ENCODE peak calls at places on chromosomes 5 and 9, in five cellular contexts. C is foreskin keratinocyte; M is substantia nigra; E is aorta; U is effector memory CD4-positive, alpha-beta T cell. Q is an unnamed sample.

GRCh38 chr5:179694561-179694960 is 4.2 kb upstream of the CANX start:
- DNase-seq in U (no peak), E (no peak), M (no peak), C (no peak), Q (no peak)

GRCh38 chr5:116751684-116752083 is 177.1 kb upstream of the SEMA6A start:
- DNase-seq in C (no peak), M (no peak), E (no peak), U (no peak), Q (no peak)

GRCh38 chr5:155689403-155689802 is 637.6 kb upstream of the SGCD start:
- DNase-seq in U (no peak), M (no peak), C (no peak), E (no peak), Q (no peak)

GRCh38 chr5:32837211-32837610 is 126.1 kb downstream of the NPR3 start:
- DNase-seq in C (no peak), E (no peak), M (no peak), U (no peak), Q (no peak)

GRCh38 chr9:71446081-71446480 is 322.2 kb downstream of the CEMIP2 start:
- DNase-seq in E (no peak), M (no peak), U (no peak), C (no peak), Q (no peak)

GRCh38 chr9:137721479-137721878 is 102.7 kb downstream of the EHMT1 start:
- DNase-seq in C (no peak), U (no peak), E (no peak), M (no peak), Q (no peak)

GRCh38 chr9:89153618-89154017 is 25.0 kb downstream of the SHC3 start:
- DNase-seq in E (no peak), C (peak), U (no peak), M (no peak), Q (no peak)

GRCh38 chr9:133107961-133108793 is 12.9 kb downstream of the RALGDS start:
- DNase-seq in E (peak), M (no peak), U (no peak), C (no peak), Q (no peak)

GRCh38 chr5:139369181-139369580 is 13.9 kb downstream of the SLC23A1 start:
- DNase-seq in M (no peak), C (no peak), E (no peak), U (no peak), Q (no peak)

GRCh38 chr9:135703726-135704125 is 1.7 kb downstream of the KCNT1 start:
- DNase-seq in M (no peak), U (no peak), E (no peak), C (no peak), Q (no peak)

GRCh38 chr9:108180511-108180910 is 675.3 kb downstream of the ACTL7B start:
- DNase-seq in C (no peak), E (no peak), U (no peak), M (no peak), Q (no peak)

GRCh38 chr5:160432188-160432587 is 10.5 kb downstream of the PTTG1 start:
- DNase-seq in E (no peak), C (no peak), U (no peak), M (no peak), Q (no peak)

GRCh38 chr9:123823194-123823947 is 106.6 kb downstream of the DENND1A start:
- DNase-seq in E (no peak), C (no peak), U (no peak), M (no peak), Q (no peak)

GRCh38 chr9:35904966-35905781 is 828 bp upstream of the HRCT1 start:
- DNase-seq in U (no peak), C (no peak), M (no peak), E (no peak), Q (no peak)

GRCh38 chr5:141992349-141992963 is 20.4 kb downstream of the GNPDA1 start:
- DNase-seq in M (no peak), C (no peak), U (peak), E (peak), Q (no peak)

GRCh38 chr5:67166460-67166871 is 30.1 kb downstream of the CD180 start:
- DNase-seq in M (peak), E (peak), U (peak), C (no peak), Q (peak)

GRCh38 chr5:79512692-79513518 is 1.0 kb downstream of the HOMER1 start:
- DNase-seq in C (peak), U (no peak), E (no peak), M (no peak), Q (no peak)

GRCh38 chr5:156920861-156921431 is 42.1 kb downstream of the TIMD4 start:
- DNase-seq in E (no peak), M (no peak), U (no peak), C (no peak), Q (no peak)

GRCh38 chr5:137217599-137218200 is 281.4 kb downstream of the SPOCK1 start:
- DNase-seq in M (no peak), U (no peak), E (no peak), C (peak), Q (no peak)

GRCh38 chr5:128487041-128487440 is 51.0 kb downstream of the FBN2 start:
- DNase-seq in C (no peak), E (no peak), M (no peak), U (no peak), Q (no peak)

GRCh38 chr9:120574473-120574872 is 5.5 kb downstream of the CDK5RAP2 start:
- DNase-seq in M (no peak), U (no peak), E (no peak), C (no peak), Q (no peak)

GRCh38 chr5:68114641-68115040 is 100.9 kb upstream of the PIK3R1 start:
- DNase-seq in U (no peak), M (no peak), E (no peak), C (peak), Q (no peak)

GRCh38 chr5:115634343-115635132 is 8.7 kb upstream of the TMED7 start:
- DNase-seq in U (peak), C (peak), E (peak), M (peak), Q (peak)

GRCh38 chr9:122519376-122519775 is 435 bp downstream of the OR1J4 start:
- DNase-seq in C (no peak), U (no peak), M (no peak), E (no peak), Q (no peak)

GRCh38 chr9:98958271-98958989 is 14.7 kb downstream of the COL15A1 start:
- DNase-seq in C (no peak), U (no peak), M (no peak), E (no peak), Q (no peak)
- H3K27ac ChIP-seq in C (no peak), U (no peak), M (no peak), E (peak), Q (peak)

GRCh38 chr5:40089269-40089668 is 590.4 kb upstream of the PTGER4 start:
- DNase-seq in U (no peak), E (no peak), M (no peak), C (peak), Q (no peak)

GRCh38 chr5:40093550-40093949 is 586.2 kb upstream of the PTGER4 start:
- DNase-seq in U (no peak), M (no peak), E (no peak), C (peak), Q (no peak)
- H3K27ac ChIP-seq in U (no peak), M (no peak), E (no peak), C (no peak), Q (no peak)

GRCh38 chr5:125052601-125053000 is 306.2 kb upstream of the ZNF608 start:
- DNase-seq in M (no peak), E (no peak), C (no peak), U (no peak), Q (no peak)

GRCh38 chr5:125056641-125057345 is 310.4 kb upstream of the ZNF608 start:
- DNase-seq in C (peak), M (no peak), U (no peak), E (no peak), Q (no peak)

GRCh38 chr5:125053179-125053578 is 306.7 kb upstream of the ZNF608 start:
- DNase-seq in C (no peak), E (no peak), U (no peak), M (no peak), Q (no peak)

GRCh38 chr5:125050926-125051325 is 304.5 kb upstream of the ZNF608 start:
- DNase-seq in C (no peak), M (no peak), E (no peak), U (no peak), Q (no peak)

DNA sequence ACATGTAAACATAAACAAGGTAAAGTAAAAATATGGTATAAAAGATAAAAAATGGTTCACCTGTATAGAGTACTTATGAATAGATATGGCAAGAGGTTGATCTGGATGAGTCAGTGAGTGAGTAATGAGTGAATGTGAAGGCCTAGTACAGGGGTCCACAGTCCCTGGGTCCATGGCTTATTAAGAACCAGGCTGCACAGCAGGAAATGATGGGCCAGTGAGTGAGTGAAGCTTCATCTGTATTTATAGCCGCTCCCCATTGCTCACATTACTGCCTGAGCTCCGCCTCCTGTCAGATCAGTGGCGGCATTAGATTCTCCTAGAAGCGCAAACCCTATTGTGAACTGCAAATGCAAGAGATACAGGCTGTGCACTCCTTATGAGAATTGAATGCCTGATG is 307.7 kb upstream of the ZNF608 start:
- DNase-seq in C (peak), U (no peak), E (no peak), M (no peak), Q (no peak)
- H3K27ac ChIP-seq in C (no peak), U (no peak), E (no peak), M (no peak), Q (no peak)

GRCh38 chr5:131637694-131638093 is 2.7 kb upstream of the RAPGEF6 start:
- DNase-seq in C (no peak), M (no peak), U (no peak), E (no peak), Q (no peak)

GRCh38 chr5:131635755-131636479 is 888 bp upstream of the RAPGEF6 start:
- DNase-seq in U (no peak), C (no peak), E (peak), M (no peak), Q (no peak)

GRCh38 chr5:131641494-131641893 is 6.5 kb upstream of the RAPGEF6 start:
- DNase-seq in U (no peak), E (no peak), C (no peak), M (no peak), Q (no peak)

GRCh38 chr5:131639148-131639547 is 4.1 kb upstream of the RAPGEF6 start:
- DNase-seq in M (no peak), U (no peak), E (no peak), C (no peak), Q (no peak)

DNA sequence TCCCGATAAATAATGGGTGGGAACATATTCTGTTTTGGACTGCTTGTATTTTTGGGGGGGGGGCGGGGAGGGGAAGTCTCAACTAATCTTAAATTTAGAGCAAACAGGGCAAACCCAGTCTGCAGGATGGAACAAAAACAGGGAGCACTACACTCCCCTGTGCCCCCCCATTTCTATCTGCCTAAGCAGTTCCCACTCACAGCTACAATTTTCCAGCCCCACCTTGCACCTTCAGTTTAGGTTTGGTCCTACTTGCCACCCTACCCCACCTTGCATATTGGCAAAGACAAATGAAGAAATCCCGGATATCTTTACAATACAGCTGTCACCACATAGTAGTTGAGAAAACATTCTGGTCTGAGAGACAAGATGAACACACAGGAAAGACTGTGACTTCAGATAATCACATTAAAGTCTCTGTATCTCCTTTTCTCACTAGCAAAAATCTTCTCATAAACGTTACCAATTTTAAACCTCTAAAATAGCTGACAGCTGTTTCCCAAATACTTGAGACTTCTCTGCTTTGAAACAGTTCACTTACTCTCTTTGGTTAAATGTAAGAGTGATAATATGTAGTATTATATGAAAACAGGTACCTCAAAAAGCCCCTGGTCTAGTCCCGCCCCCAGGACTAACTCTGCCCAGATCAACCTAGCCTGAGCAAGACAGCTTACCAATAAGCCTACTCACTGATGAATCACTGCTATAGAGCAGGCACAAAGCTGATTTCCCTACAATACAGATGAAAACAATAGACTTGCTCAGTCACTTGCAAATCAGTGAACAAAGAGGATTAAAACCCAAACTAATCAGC is 5.2 kb upstream of the RAPGEF6 start:
- DNase-seq in E (no peak), U (no peak), M (no peak), C (peak), Q (no peak)
- H3K27ac ChIP-seq in E (no peak), U (no peak), M (peak), C (no peak), Q (no peak)

GRCh38 chr9:128114326-128115186 is 13.0 kb downstream of the PTGES2 start:
- DNase-seq in C (no peak), M (no peak), U (no peak), E (peak), Q (no peak)
- H3K27ac ChIP-seq in C (no peak), M (no peak), U (no peak), E (no peak), Q (peak)

GRCh38 chr9:11992866-11993265 is 700.3 kb upstream of the TYRP1 start:
- DNase-seq in U (no peak), C (peak), M (no peak), E (no peak), Q (no peak)
- H3K27ac ChIP-seq in U (no peak), C (no peak), M (no peak), E (no peak), Q (no peak)

Q was measured in esophagus squamous epithelium.